ENCODE peak calls at places on chromosomes 16 and 17, in nine cellular contexts. One of them, this sample, is unnamed.
A peak's percentile ranks its signal among the peaks of the same experiment; 100 is the strongest.

GRCh38 chr16:11389631-11390565 is 44.6 kb downstream of the RMI2 start:
- DNase-seq in fibroblast of mammary gland: no peak
- DNase-seq in mucosa of descending colon: no peak
- DNase-seq in astrocyte of the spinal cord: no peak
- DNase-seq in hepatocyte: peak; percentile 6
- DNase-seq in AG09309: no peak
- DNase-seq in transverse colon: no peak
- DNase-seq in AG04449: no peak
- DNase-seq in stomach: no peak
- DNase-seq in this sample: no peak

GRCh38 chr16:88376053-88376834 is 6.5 kb upstream of the ZNF469 start:
- DNase-seq in AG04449: no peak
- DNase-seq in astrocyte of the spinal cord: peak; percentile 26
- DNase-seq in transverse colon: no peak
- DNase-seq in AG09309: no peak
- DNase-seq in fibroblast of mammary gland: no peak
- DNase-seq in hepatocyte: no peak
- DNase-seq in mucosa of descending colon: peak; percentile 24
- DNase-seq in stomach: no peak
- DNase-seq in this sample: no peak

GRCh38 chr17:68511671-68512246 is 471 bp upstream of the PRKAR1A start:
- DNase-seq in AG04449: no peak
- DNase-seq in astrocyte of the spinal cord: peak; percentile 77
- DNase-seq in hepatocyte: peak; percentile 93
- DNase-seq in AG09309: no peak
- DNase-seq in fibroblast of mammary gland: peak; percentile 69
- DNase-seq in mucosa of descending colon: peak; percentile 88
- DNase-seq in stomach: peak; percentile 69
- DNase-seq in transverse colon: peak; percentile 85
- DNase-seq in this sample: peak; percentile 75

GRCh38 chr17:39014044-39014794 is 47.0 kb upstream of the FBXO47 start:
- DNase-seq in AG09309: peak; percentile 37
- DNase-seq in mucosa of descending colon: no peak
- DNase-seq in hepatocyte: peak; percentile 27
- DNase-seq in astrocyte of the spinal cord: peak; percentile 43
- DNase-seq in transverse colon: no peak
- DNase-seq in fibroblast of mammary gland: peak; percentile 75
- DNase-seq in AG04449: no peak
- DNase-seq in stomach: no peak
- DNase-seq in this sample: peak; percentile 80

GRCh38 chr16:49674255-49674980 is 181.5 kb downstream of the ZNF423 start:
- DNase-seq in astrocyte of the spinal cord: no peak
- DNase-seq in AG09309: no peak
- DNase-seq in transverse colon: no peak
- DNase-seq in fibroblast of mammary gland: no peak
- DNase-seq in AG04449: no peak
- DNase-seq in hepatocyte: no peak
- DNase-seq in mucosa of descending colon: no peak
- DNase-seq in stomach: no peak
- DNase-seq in this sample: no peak

GRCh38 chr16:27665881-27666280 is 115.9 kb downstream of the KATNIP start:
- DNase-seq in transverse colon: no peak
- DNase-seq in astrocyte of the spinal cord: no peak
- DNase-seq in fibroblast of mammary gland: no peak
- DNase-seq in AG09309: no peak
- DNase-seq in hepatocyte: no peak
- DNase-seq in mucosa of descending colon: no peak
- DNase-seq in stomach: no peak
- DNase-seq in AG04449: no peak
- DNase-seq in this sample: peak; percentile 32

GRCh38 chr16:13110124-13110796 is 208.9 kb downstream of the SHISA9 start:
- DNase-seq in astrocyte of the spinal cord: peak; percentile 55
- DNase-seq in transverse colon: no peak
- DNase-seq in mucosa of descending colon: no peak
- DNase-seq in stomach: no peak
- DNase-seq in hepatocyte: peak; percentile 70
- DNase-seq in AG04449: no peak
- DNase-seq in AG09309: no peak
- DNase-seq in fibroblast of mammary gland: peak; percentile 75
- DNase-seq in this sample: no peak

GRCh38 chr17:5418858-5419355 is 555 bp downstream of the NUP88 start:
- DNase-seq in stomach: peak; percentile 52
- DNase-seq in AG09309: no peak
- DNase-seq in mucosa of descending colon: no peak
- DNase-seq in AG04449: no peak
- DNase-seq in fibroblast of mammary gland: peak; percentile 45
- DNase-seq in transverse colon: peak; percentile 74
- DNase-seq in astrocyte of the spinal cord: no peak
- DNase-seq in hepatocyte: peak; percentile 78
- DNase-seq in this sample: peak; percentile 39

GRCh38 chr17:20077978-20078674 is 69.0 kb downstream of the SPECC1 start:
- DNase-seq in astrocyte of the spinal cord: no peak
- DNase-seq in mucosa of descending colon: no peak
- DNase-seq in stomach: no peak
- DNase-seq in fibroblast of mammary gland: no peak
- DNase-seq in AG04449: no peak
- DNase-seq in AG09309: no peak
- DNase-seq in hepatocyte: no peak
- DNase-seq in transverse colon: no peak
- DNase-seq in this sample: no peak

GRCh38 chr17:43683928-43684653 is 22.4 kb upstream of the MEOX1 start:
- DNase-seq in transverse colon: no peak
- DNase-seq in mucosa of descending colon: no peak
- DNase-seq in AG09309: no peak
- DNase-seq in fibroblast of mammary gland: no peak
- DNase-seq in stomach: no peak
- DNase-seq in astrocyte of the spinal cord: no peak
- DNase-seq in hepatocyte: no peak
- DNase-seq in AG04449: no peak
- DNase-seq in this sample: no peak

GRCh38 chr17:50944054-50944901 is 78.1 kb upstream of the TOB1 start:
- DNase-seq in transverse colon: peak; percentile 92
- DNase-seq in AG04449: no peak
- DNase-seq in stomach: peak; percentile 97
- DNase-seq in hepatocyte: peak; percentile 91
- DNase-seq in fibroblast of mammary gland: peak; percentile 44
- DNase-seq in AG09309: no peak
- DNase-seq in astrocyte of the spinal cord: no peak
- DNase-seq in mucosa of descending colon: peak; percentile 96
- DNase-seq in this sample: peak; percentile 29

GRCh38 chr16:30185683-30186421 is 2.5 kb downstream of the CORO1A start:
- DNase-seq in fibroblast of mammary gland: no peak
- DNase-seq in mucosa of descending colon: peak; percentile 91
- DNase-seq in hepatocyte: no peak
- DNase-seq in AG09309: no peak
- DNase-seq in transverse colon: peak; percentile 73
- DNase-seq in astrocyte of the spinal cord: no peak
- DNase-seq in AG04449: no peak
- DNase-seq in stomach: peak; percentile 63
- DNase-seq in this sample: no peak

GRCh38 chr16:30187971-30188561 is 4.7 kb downstream of the CORO1A start:
- DNase-seq in fibroblast of mammary gland: no peak
- DNase-seq in AG09309: no peak
- DNase-seq in hepatocyte: no peak
- DNase-seq in mucosa of descending colon: peak; percentile 65
- DNase-seq in AG04449: no peak
- DNase-seq in astrocyte of the spinal cord: no peak
- DNase-seq in stomach: no peak
- DNase-seq in transverse colon: no peak
- DNase-seq in this sample: no peak

GRCh38 chr16:30187556-30187865 is 4.1 kb downstream of the CORO1A start:
- DNase-seq in astrocyte of the spinal cord: no peak
- DNase-seq in hepatocyte: no peak
- DNase-seq in AG09309: no peak
- DNase-seq in transverse colon: no peak
- DNase-seq in mucosa of descending colon: no peak
- DNase-seq in stomach: no peak
- DNase-seq in fibroblast of mammary gland: no peak
- DNase-seq in AG04449: no peak
- DNase-seq in this sample: no peak

GRCh38 chr16:30186444-30186781 is 3.0 kb downstream of the CORO1A start:
- DNase-seq in AG09309: no peak
- DNase-seq in hepatocyte: no peak
- DNase-seq in stomach: no peak
- DNase-seq in fibroblast of mammary gland: no peak
- DNase-seq in transverse colon: no peak
- DNase-seq in mucosa of descending colon: no peak
- DNase-seq in astrocyte of the spinal cord: no peak
- DNase-seq in AG04449: no peak
- DNase-seq in this sample: no peak

DNA sequence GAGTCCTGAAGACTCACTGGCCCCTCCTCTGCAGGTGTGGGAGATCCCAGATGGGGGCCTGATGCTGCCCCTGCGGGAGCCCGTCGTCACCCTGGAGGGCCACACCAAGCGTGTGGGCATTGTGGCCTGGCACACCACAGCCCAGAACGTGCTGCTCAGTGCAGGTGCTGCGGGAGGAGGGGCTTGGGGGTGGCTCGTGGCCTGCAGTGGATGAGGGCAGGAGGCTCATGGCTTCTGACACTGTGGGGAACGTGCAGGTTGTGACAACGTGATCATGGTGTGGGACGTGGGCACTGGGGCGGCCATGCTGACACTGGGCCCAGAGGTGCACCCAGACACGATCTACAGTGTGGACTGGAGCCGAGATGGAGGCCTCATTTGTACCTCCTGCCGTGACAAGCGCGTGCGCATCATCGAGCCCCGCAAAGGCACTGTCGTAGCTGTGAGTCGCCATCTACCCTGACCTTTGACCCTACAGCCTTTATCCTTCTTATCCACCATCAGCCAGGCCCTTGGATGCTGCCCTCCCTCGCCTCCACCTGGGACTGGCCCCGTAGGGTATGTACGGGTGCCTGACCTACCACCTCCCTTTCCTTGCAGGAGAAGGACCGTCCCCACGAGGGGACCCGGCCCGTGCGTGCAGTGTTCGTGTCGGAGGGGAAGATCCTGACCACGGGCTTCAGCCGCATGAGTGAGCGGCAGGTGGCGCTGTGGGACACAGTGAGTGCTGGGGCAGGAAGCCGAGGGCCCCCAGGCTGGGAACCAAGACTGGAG is 3.6 kb downstream of the CORO1A start:
- DNase-seq in stomach: peak; percentile 87
- DNase-seq in mucosa of descending colon: peak; percentile 92
- DNase-seq in hepatocyte: peak; percentile 69
- DNase-seq in fibroblast of mammary gland: peak; percentile 34
- DNase-seq in AG09309: no peak
- DNase-seq in astrocyte of the spinal cord: no peak
- DNase-seq in transverse colon: peak; percentile 88
- DNase-seq in AG04449: no peak
- DNase-seq in this sample: peak; percentile 52
- H3K4me3 ChIP-seq in stomach: peak overlapping the region; percentile 15
- H3K4me3 ChIP-seq in mucosa of descending colon: no peak overlapping the region
- H3K4me3 ChIP-seq in hepatocyte: no peak overlapping the region
- H3K4me3 ChIP-seq in fibroblast of mammary gland: no peak overlapping the region
- H3K4me3 ChIP-seq in AG09309: no peak overlapping the region
- H3K4me3 ChIP-seq in astrocyte of the spinal cord: no peak overlapping the region
- H3K4me3 ChIP-seq in transverse colon: no peak overlapping the region
- H3K4me3 ChIP-seq in AG04449: no peak overlapping the region
- H3K4me3 ChIP-seq in this sample: no peak overlapping the region

GRCh38 chr16:80846275-80847013 is 42.0 kb upstream of the CDYL2 start:
- DNase-seq in transverse colon: no peak
- DNase-seq in astrocyte of the spinal cord: no peak
- DNase-seq in AG09309: no peak
- DNase-seq in mucosa of descending colon: no peak
- DNase-seq in AG04449: no peak
- DNase-seq in hepatocyte: no peak
- DNase-seq in fibroblast of mammary gland: no peak
- DNase-seq in stomach: no peak
- DNase-seq in this sample: no peak
- TF ChIP-seq CTCF in transverse colon: no peak
- TF ChIP-seq CTCF in astrocyte of the spinal cord: no peak
- TF ChIP-seq CTCF in AG09309: no peak
- TF ChIP-seq CTCF in mucosa of descending colon: no peak
- TF ChIP-seq CTCF in AG04449: no peak
- TF ChIP-seq CTCF in hepatocyte: no peak
- TF ChIP-seq CTCF in fibroblast of mammary gland: no peak
- TF ChIP-seq CTCF in stomach: no peak
- TF ChIP-seq CTCF in this sample: no peak

DNA sequence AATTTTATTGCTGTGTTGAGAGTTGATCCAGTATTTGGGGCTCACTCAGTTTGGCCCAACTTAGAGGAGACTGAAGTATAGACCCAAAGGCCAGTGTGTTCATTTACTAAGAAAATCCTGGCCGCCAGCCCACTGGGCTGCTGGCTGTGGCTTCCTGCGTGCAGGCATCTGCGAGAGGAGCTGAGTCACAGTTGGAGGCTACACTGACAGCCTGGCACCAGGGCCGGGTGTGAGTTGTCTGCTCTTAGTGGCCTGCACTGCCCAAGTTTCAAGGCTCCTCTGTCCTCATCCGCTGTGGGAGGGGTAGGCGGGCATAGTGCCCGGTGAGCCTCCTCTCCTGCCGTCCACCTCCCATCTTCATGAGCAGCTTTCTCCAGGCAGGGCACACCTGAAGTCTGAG is 54.2 kb downstream of the PLD6 start:
- DNase-seq in hepatocyte: peak; percentile 32
- DNase-seq in fibroblast of mammary gland: peak; percentile 96
- DNase-seq in mucosa of descending colon: peak; percentile 79
- DNase-seq in transverse colon: peak; percentile 63
- DNase-seq in AG09309: peak; percentile 88
- DNase-seq in AG04449: peak; percentile 78
- DNase-seq in astrocyte of the spinal cord: peak; percentile 95
- DNase-seq in stomach: peak; percentile 76
- DNase-seq in this sample: peak; percentile 92
- H3K4me3 ChIP-seq in hepatocyte: no peak overlapping the region
- H3K4me3 ChIP-seq in fibroblast of mammary gland: no peak overlapping the region
- H3K4me3 ChIP-seq in mucosa of descending colon: no peak overlapping the region
- H3K4me3 ChIP-seq in transverse colon: no peak overlapping the region
- H3K4me3 ChIP-seq in AG09309: no peak overlapping the region
- H3K4me3 ChIP-seq in AG04449: no peak overlapping the region
- H3K4me3 ChIP-seq in astrocyte of the spinal cord: no peak overlapping the region
- H3K4me3 ChIP-seq in stomach: no peak overlapping the region
- H3K4me3 ChIP-seq in this sample: no peak overlapping the region

GRCh38 chr17:34639706-34640425 is 60.5 kb downstream of the TMEM132E start:
- DNase-seq in hepatocyte: no peak
- DNase-seq in AG04449: no peak
- DNase-seq in stomach: no peak
- DNase-seq in transverse colon: no peak
- DNase-seq in mucosa of descending colon: no peak
- DNase-seq in astrocyte of the spinal cord: no peak
- DNase-seq in AG09309: no peak
- DNase-seq in fibroblast of mammary gland: no peak
- DNase-seq in this sample: no peak

GRCh38 chr17:34637041-34637547 is 57.7 kb downstream of the TMEM132E start:
- DNase-seq in stomach: no peak
- DNase-seq in AG04449: no peak
- DNase-seq in transverse colon: no peak
- DNase-seq in AG09309: no peak
- DNase-seq in mucosa of descending colon: no peak
- DNase-seq in astrocyte of the spinal cord: no peak
- DNase-seq in hepatocyte: no peak
- DNase-seq in fibroblast of mammary gland: no peak
- DNase-seq in this sample: no peak

GRCh38 chr17:34638526-34639260 is 59.3 kb downstream of the TMEM132E start:
- DNase-seq in AG04449: no peak
- DNase-seq in mucosa of descending colon: no peak
- DNase-seq in stomach: no peak
- DNase-seq in transverse colon: no peak
- DNase-seq in hepatocyte: no peak
- DNase-seq in fibroblast of mammary gland: no peak
- DNase-seq in AG09309: no peak
- DNase-seq in astrocyte of the spinal cord: no peak
- DNase-seq in this sample: no peak

GRCh38 chr17:34635876-34636275 is 56.5 kb downstream of the TMEM132E start:
- DNase-seq in fibroblast of mammary gland: no peak
- DNase-seq in transverse colon: no peak
- DNase-seq in astrocyte of the spinal cord: no peak
- DNase-seq in AG04449: no peak
- DNase-seq in hepatocyte: no peak
- DNase-seq in AG09309: no peak
- DNase-seq in mucosa of descending colon: no peak
- DNase-seq in stomach: no peak
- DNase-seq in this sample: no peak

GRCh38 chr17:34637548-34638525 is 58.5 kb downstream of the TMEM132E start:
- DNase-seq in AG04449: peak; percentile 2
- DNase-seq in AG09309: peak; percentile 25
- DNase-seq in astrocyte of the spinal cord: peak; percentile 31
- DNase-seq in transverse colon: peak; percentile 76
- DNase-seq in mucosa of descending colon: peak; percentile 66
- DNase-seq in stomach: peak; percentile 79
- DNase-seq in fibroblast of mammary gland: peak; percentile 58
- DNase-seq in hepatocyte: peak; percentile 89
- DNase-seq in this sample: peak; percentile 70
- TF ChIP-seq CTCF in AG04449: peak; percentile 97
- TF ChIP-seq CTCF in AG09309: peak; percentile 96
- TF ChIP-seq CTCF in astrocyte of the spinal cord: peak; percentile 78
- TF ChIP-seq CTCF in transverse colon: peak; percentile 90
- TF ChIP-seq CTCF in mucosa of descending colon: peak; percentile 72
- TF ChIP-seq CTCF in stomach: peak; percentile 71
- TF ChIP-seq CTCF in fibroblast of mammary gland: peak; percentile 77
- TF ChIP-seq CTCF in hepatocyte: peak; percentile 77
- TF ChIP-seq CTCF in this sample: peak; percentile 86

This sample was measured in fibroblast of pulmonary artery.